ENCODE peak calls at places on chromosomes 4 and X, in eight cellular contexts. A, D, O, M, N, P, I and V are unnamed samples.
A peak's percentile ranks its signal among the peaks of the same experiment; 100 is the strongest.

GRCh38 chr4:184598753-184599491 is 50.3 kb downstream of the CASP3 start:
- DNase-seq in N (no peak), M (no peak), I (no peak), O (peak; percentile 16), P (no peak), D (no peak), A (peak; percentile 4), V (no peak)

GRCh38 chrX:7654316-7654715 is 188.7 kb upstream of the VCX start:
- DNase-seq in O (no peak), I (no peak), M (no peak), A (no peak), D (no peak), P (no peak), N (no peak), V (no peak)

GRCh38 chr4:7759221-7759620 is 180.4 kb downstream of the AFAP1 start:
- DNase-seq in P (peak; percentile 56), D (no peak), N (no peak), A (no peak), O (no peak), M (no peak), I (no peak), V (no peak)

GRCh38 chrX:13687203-13687602 is 1.7 kb upstream of the RAB9A start:
- DNase-seq in M (no peak), N (no peak), I (no peak), O (no peak), P (no peak), A (no peak), D (no peak), V (no peak)

GRCh38 chr4:113683143-113683542 is 78.4 kb downstream of the CAMK2D start:
- DNase-seq in O (no peak), I (no peak), N (no peak), P (peak; percentile 58), M (no peak), D (peak; percentile 63), A (no peak), V (no peak)

GRCh38 chr4:77044458-77045124 is 31.2 kb downstream of the CCNI start:
- DNase-seq in N (no peak), D (peak; percentile 50), O (peak; percentile 17), M (no peak), A (no peak), I (peak; percentile 8), P (no peak), V (no peak)

GRCh38 chr4:38013461-38014366 is 53.5 kb downstream of the PTTG2 start:
- DNase-seq in A (peak; percentile 23), P (no peak), M (no peak), N (no peak), O (peak; percentile 29), I (no peak), D (peak; percentile 57), V (no peak)

GRCh38 chr4:3241905-3242304 is 7.1 kb upstream of the MSANTD1 start:
- DNase-seq in N (no peak), A (no peak), P (no peak), M (no peak), D (no peak), O (peak; percentile 70), I (no peak), V (no peak)

GRCh38 chr4:1329408-1330371 is 17.3 kb upstream of the UVSSA start:
- DNase-seq in A (no peak), N (no peak), D (no peak), P (no peak), I (no peak), O (no peak), M (no peak), V (no peak)

GRCh38 chrX:46580613-46581012 is 7.0 kb downstream of the CHST7 start:
- DNase-seq in M (no peak), N (no peak), A (no peak), D (no peak), P (no peak), I (no peak), O (no peak), V (no peak)

GRCh38 chr4:154982187-154983047 is 201.3 kb downstream of the RBM46 start:
- DNase-seq in A (peak; percentile 2), D (peak; percentile 57), M (peak; percentile 42), O (peak; percentile 76), P (peak; percentile 16), N (peak; percentile 46), I (peak; percentile 43), V (peak; percentile 25)

GRCh38 chr4:167183036-167183435 is 51.3 kb downstream of the SPOCK3 start:
- DNase-seq in I (no peak), A (no peak), O (no peak), D (no peak), M (no peak), P (no peak), N (no peak), V (no peak)

GRCh38 chrX:133660356-133660755 is 245.1 kb upstream of the GPC4 start:
- DNase-seq in A (peak; percentile 56), D (peak; percentile 76), P (no peak), M (no peak), N (no peak), I (no peak), O (peak; percentile 30), V (no peak)

GRCh38 chr4:82948647-82949204 is 48.2 kb downstream of the THAP9 start:
- DNase-seq in P (no peak), I (no peak), O (no peak), M (no peak), D (peak; percentile 12), A (peak; percentile 2), N (no peak), V (no peak)

GRCh38 chr4:135243960-135244561 is 1042.5 kb upstream of the PABPC4L start:
- DNase-seq in N (no peak), P (no peak), D (no peak), A (no peak), O (no peak), M (no peak), I (no peak), V (no peak)

GRCh38 chr4:81650871-81651270 is 179.2 kb upstream of the RASGEF1B start:
- DNase-seq in O (no peak), D (peak; percentile 21), A (no peak), M (no peak), N (no peak), I (peak; percentile 35), P (no peak), V (no peak)

GRCh38 chr4:63085091-63085490 is 1324.2 kb downstream of the TECRL start:
- DNase-seq in P (no peak), A (no peak), O (no peak), M (no peak), I (no peak), D (peak; percentile 11), N (no peak), V (no peak)

GRCh38 chr4:169741569-169741968 is 16.2 kb downstream of the HPF1 start:
- DNase-seq in P (no peak), I (no peak), D (peak; percentile 62), O (no peak), N (no peak), M (no peak), A (no peak), V (no peak)

GRCh38 chr4:4519296-4519898 is 22.5 kb downstream of the STX18 start:
- DNase-seq in I (peak; percentile 14), D (peak; percentile 29), M (no peak), P (no peak), A (no peak), O (peak; percentile 39), N (no peak), V (no peak)

GRCh38 chr4:156298230-156298629 is 344.6 kb upstream of the CTSO start:
- DNase-seq in N (no peak), O (peak; percentile 59), D (peak; percentile 34), I (peak; percentile 17), A (peak; percentile 71), M (no peak), P (no peak), V (no peak)

GRCh38 chrX:29478336-29479069 is 736.9 kb upstream of the MAGEB2 start:
- DNase-seq in A (peak; percentile 4), P (no peak), M (no peak), I (peak; percentile 70), N (no peak), O (peak; percentile 51), D (peak; percentile 0), V (no peak)

GRCh38 chr4:169583563-169583962 is 28.8 kb downstream of the NEK1 start:
- DNase-seq in D (no peak), A (no peak), P (no peak), M (no peak), I (no peak), N (no peak), O (peak; percentile 30), V (no peak)

GRCh38 chr4:138158746-138159297 is 83.3 kb downstream of the SLC7A11 start:
- DNase-seq in M (no peak), N (no peak), I (no peak), D (peak; percentile 81), P (no peak), A (peak; percentile 33), O (peak; percentile 49), V (no peak)